ENCODE peak calls at places on chromosomes 11 and 22, in nine cellular contexts. N, V, Z, F, B, C, M, E and D are unnamed samples.

GRCh38 chr11:75771646-75772410 is 3.2 kb downstream of the DGAT2 start:
- DNase-seq in Z (no peak), B (no peak), F (peak; percentile 44), M (no peak), N (no peak), E (no peak), C (peak; percentile 83), V (peak; percentile 78), D (peak; percentile 91)

GRCh38 chr11:39741066-39741465 is 1718.4 kb downstream of the LRRC4C start:
- DNase-seq in F (no peak), Z (no peak), M (no peak), C (no peak), V (no peak), E (no peak), B (no peak), N (no peak), D (no peak)

GRCh38 chr22:48478124-48478523 is 1349.5 kb downstream of the BRD1 start:
- DNase-seq in B (no peak), V (no peak), E (no peak), Z (no peak), N (no peak), C (no peak), F (no peak), M (no peak), D (no peak)

GRCh38 chr22:28019881-28020861 is 101.1 kb upstream of the PITPNB start:
- DNase-seq in Z (peak; percentile 79), F (peak; percentile 90), V (peak; percentile 79), E (peak; percentile 74), N (peak; percentile 87), M (no peak), B (peak; percentile 21), C (peak; percentile 68), D (peak; percentile 66)

GRCh38 chr22:31085493-31085824 is 4.3 kb downstream of the SMTN start:
- DNase-seq in B (no peak), E (peak; percentile 65), M (no peak), V (no peak), C (no peak), F (peak; percentile 67), Z (peak; percentile 54), N (peak; percentile 74), D (peak; percentile 76)

GRCh38 chr11:76919887-76920746 is 59.4 kb downstream of the ACER3 start:
- DNase-seq in N (peak; percentile 95), E (peak; percentile 81), F (peak; percentile 81), B (peak; percentile 60), M (no peak), C (peak; percentile 88), V (peak; percentile 75), Z (peak; percentile 89), D (peak; percentile 89)

GRCh38 chr11:75938543-75938942 is 123.5 kb downstream of the UVRAG start:
- DNase-seq in M (no peak), E (no peak), Z (no peak), F (no peak), C (peak; percentile 25), B (no peak), N (no peak), V (no peak), D (no peak)

GRCh38 chr11:103433380-103433779 is 324.2 kb downstream of the DYNC2H1 start:
- DNase-seq in B (no peak), M (no peak), E (no peak), N (no peak), F (no peak), V (no peak), Z (no peak), C (peak; percentile 91), D (peak; percentile 48)

GRCh38 chr11:67316882-67317364 is 13.6 kb downstream of the SSH3 start:
- DNase-seq in M (no peak), B (peak; percentile 45), V (no peak), E (no peak), C (peak; percentile 64), N (no peak), F (no peak), Z (no peak), D (no peak)

GRCh38 chr11:69637956-69638871 is 2.7 kb upstream of the CCND1 start:
- DNase-seq in F (peak; percentile 63), B (peak; percentile 80), Z (peak; percentile 58), E (peak; percentile 69), V (peak; percentile 85), M (no peak), N (peak; percentile 98), C (peak; percentile 82), D (peak; percentile 85)

GRCh38 chr22:45997775-45998637 is 21.0 kb upstream of the WNT7B start:
- DNase-seq in N (no peak), C (no peak), F (no peak), B (no peak), M (no peak), E (no peak), V (peak; percentile 60), Z (no peak), D (no peak)

GRCh38 chr11:47348859-47349258 is 3.6 kb downstream of the MYBPC3 start:
- DNase-seq in C (peak; percentile 46), M (no peak), B (peak; percentile 32), F (no peak), V (no peak), E (no peak), N (peak; percentile 42), Z (no peak), D (no peak)
- TF ChIP-seq CTCF in C (no peak), M (no peak), B (peak; percentile 45), F (no peak), V (no peak), E (no peak), N (peak; percentile 27), Z (no peak), D (peak; percentile 14)

GRCh38 chr11:495537-495931 is 11.5 kb downstream of the RNH1 start:
- DNase-seq in F (peak; percentile 45), Z (no peak), V (peak; percentile 54), E (no peak), C (no peak), B (no peak), M (no peak), N (no peak), D (no peak)

GRCh38 chr11:494761-495536 is 12.1 kb downstream of the RNH1 start:
- DNase-seq in B (no peak), F (peak; percentile 57), N (no peak), M (no peak), Z (no peak), C (no peak), V (peak; percentile 63), E (no peak), D (no peak)

GRCh38 chr11:497565-498296 is 9.3 kb downstream of the RNH1 start:
- DNase-seq in V (peak; percentile 62), C (no peak), Z (no peak), E (peak; percentile 51), F (peak; percentile 47), B (no peak), M (no peak), N (no peak), D (no peak)

GRCh38 chr11:498297-499181 is 8.5 kb downstream of the RNH1 start:
- DNase-seq in E (no peak), N (no peak), F (peak; percentile 56), C (no peak), V (peak; percentile 64), M (no peak), Z (no peak), B (no peak), D (no peak)

GRCh38 chr11:496834-497564 is 10.0 kb downstream of the RNH1 start:
- DNase-seq in Z (no peak), E (no peak), C (no peak), N (peak; percentile 53), V (peak; percentile 50), F (no peak), M (no peak), B (no peak), D (no peak)
- H3K36me3 ChIP-seq in Z (peaks cover 42% of the 10 kb centered on the region), E (peaks cover 98% of the 10 kb centered on the region), C (peaks cover 60% of the 10 kb centered on the region), N (no peaks in the 10 kb centered on the region), V (peaks cover 92% of the 10 kb centered on the region), F (peaks cover 95% of the 10 kb centered on the region), M (peaks cover 92% of the 10 kb centered on the region), B (peaks cover 26% of the 10 kb centered on the region), D (peaks cover 34% of the 10 kb centered on the region)

DNA sequence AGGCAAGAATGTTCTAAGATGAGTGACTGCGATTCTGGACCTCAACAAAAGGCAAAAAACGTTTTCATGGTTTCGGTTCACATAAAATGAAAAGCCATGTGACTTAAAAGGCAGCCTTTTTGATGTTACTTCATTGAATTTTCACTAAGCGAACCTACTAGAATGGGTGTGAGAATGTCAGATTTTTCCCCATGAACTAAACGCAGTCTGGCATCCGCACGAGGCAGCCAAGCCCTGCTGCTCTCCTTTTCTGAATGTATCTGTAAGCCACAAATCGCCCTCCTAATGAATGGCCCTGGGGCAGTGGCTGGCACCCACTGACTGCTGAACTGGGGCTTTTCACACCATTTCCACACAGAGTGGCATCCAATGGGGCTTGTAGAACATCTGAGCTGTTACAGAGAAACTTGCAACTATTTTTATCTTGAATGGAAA is 29.6 kb downstream of the PPP2R1B start:
- DNase-seq in C (peak; percentile 31), E (no peak), Z (no peak), N (no peak), B (no peak), M (no peak), V (no peak), F (no peak), D (no peak)
- H3K4me1 ChIP-seq in C (peaks cover 55% of the 10 kb centered on the region), E (peaks cover 68% of the 10 kb centered on the region), Z (peaks cover 61% of the 10 kb centered on the region), N (peaks cover 5% of the 10 kb centered on the region), B (peaks cover 14% of the 10 kb centered on the region), M (peaks cover 74% of the 10 kb centered on the region), V (peaks cover 57% of the 10 kb centered on the region), F (peaks cover 65% of the 10 kb centered on the region), D (peaks cover 35% of the 10 kb centered on the region)

GRCh38 chr11:14773755-14774154 is 118.3 kb downstream of the CYP2R1 start:
- DNase-seq in N (peak; percentile 80), C (peak; percentile 22), M (no peak), Z (no peak), B (no peak), E (no peak), V (no peak), F (no peak), D (peak; percentile 64)
- TF ChIP-seq CTCF in N (peak; percentile 77), C (no peak), M (peak; percentile 34), Z (no peak), B (peak; percentile 52), E (no peak), V (no peak), F (no peak), D (peak; percentile 38)